ENCODE peak calls at places on chromosomes 13 and 19, in five cellular contexts. N, K, D, I and W are unnamed samples.

GRCh38 chr13:37164635-37165034 is 59.2 kb upstream of the CSNK1A1L start:
- DNase-seq in K (peak; percentile 21), N (no peak), I (no peak), D (no peak), W (no peak)

GRCh38 chr13:76991432-76991795 is 467 bp upstream of the CLN5 start:
- DNase-seq in N (peak; percentile 63), D (peak; percentile 42), I (peak; percentile 32), K (no peak), W (peak; percentile 34)

GRCh38 chr19:10388957-10389356 is 8.6 kb upstream of the TYK2 start:
- DNase-seq in K (peak; percentile 93), I (peak; percentile 92), D (peak; percentile 93), N (peak; percentile 90), W (peak; percentile 89)

GRCh38 chr19:16319466-16319865 is 5.2 kb upstream of the KLF2 start:
- DNase-seq in I (no peak), N (peak; percentile 39), K (no peak), D (no peak), W (no peak)

GRCh38 chr13:59641758-59642157 is 522.0 kb downstream of the DIAPH3 start:
- DNase-seq in I (no peak), D (no peak), N (no peak), K (no peak), W (no peak)

GRCh38 chr13:21668665-21669599 is 1.9 kb upstream of the FGF9 start:
- DNase-seq in I (peak; percentile 62), N (no peak), K (peak; percentile 69), D (no peak), W (peak; percentile 9)

GRCh38 chr19:2415973-2416319 is 11.4 kb downstream of the TIMM13 start:
- DNase-seq in D (no peak), K (no peak), N (no peak), I (no peak), W (no peak)

GRCh38 chr19:46602392-46603194 is 1.5 kb downstream of the CALM3 start:
- DNase-seq in I (peak; percentile 40), N (peak; percentile 16), K (peak; percentile 28), D (no peak), W (no peak)

GRCh38 chr19:55640043-55640576 is 692 bp upstream of the ZNF580 start:
- DNase-seq in D (peak; percentile 71), I (peak; percentile 82), N (peak; percentile 76), K (peak; percentile 75), W (peak; percentile 75)

GRCh38 chr13:34469212-34469983 is 472.7 kb upstream of the NBEA start:
- DNase-seq in K (no peak), I (no peak), D (no peak), N (no peak), W (no peak)

GRCh38 chr19:34236035-34236793 is 18.1 kb upstream of the GARRE1 start:
- DNase-seq in D (no peak), K (no peak), N (no peak), I (no peak), W (no peak)

GRCh38 chr13:100443998-100444328 is 144.6 kb downstream of the GGACT start:
- DNase-seq in I (no peak), D (no peak), N (no peak), K (no peak), W (no peak)

GRCh38 chr13:34338102-34338501 is 520.2 kb downstream of the RFC3 start:
- DNase-seq in I (no peak), D (no peak), N (no peak), K (no peak), W (no peak)

GRCh38 chr13:99314640-99315176 is 7.5 kb upstream of the GPR183 start:
- DNase-seq in N (no peak), I (no peak), D (no peak), K (no peak), W (no peak)

GRCh38 chr19:3403489-3404323 is 37.3 kb downstream of the NFIC start:
- DNase-seq in N (peak; percentile 39), D (peak; percentile 91), I (peak; percentile 97), K (peak; percentile 31), W (peak; percentile 96)

GRCh38 chr13:31361673-31362072 is 161.9 kb downstream of the B3GLCT start:
- DNase-seq in N (no peak), I (no peak), D (no peak), K (no peak), W (no peak)

GRCh38 chr19:1169921-1170885 is 3.9 kb downstream of the SBNO2 start:
- DNase-seq in D (peak; percentile 56), N (peak; percentile 39), K (no peak), I (peak; percentile 95), W (no peak)

GRCh38 chr13:39959497-39959896 is 304.0 kb downstream of the COG6 start:
- DNase-seq in K (no peak), I (no peak), D (no peak), N (no peak), W (no peak)

GRCh38 chr19:373391-374182 is 29.0 kb upstream of the MIER2 start:
- DNase-seq in I (no peak), K (no peak), N (no peak), D (no peak), W (no peak)

GRCh38 chr13:73876323-73876722 is 257.9 kb downstream of the KLF12 start:
- DNase-seq in I (no peak), D (no peak), N (no peak), K (no peak), W (no peak)

GRCh38 chr13:73870970-73871935 is 263.0 kb downstream of the KLF12 start:
- DNase-seq in N (no peak), I (peak; percentile 13), K (peak; percentile 59), D (no peak), W (no peak)

GRCh38 chr13:73872397-73872796 is 261.8 kb downstream of the KLF12 start:
- DNase-seq in K (no peak), D (no peak), N (no peak), I (no peak), W (no peak)

GRCh38 chr13:73877399-73877798 is 256.8 kb downstream of the KLF12 start:
- DNase-seq in D (no peak), K (no peak), I (no peak), N (no peak), W (no peak)

DNA sequence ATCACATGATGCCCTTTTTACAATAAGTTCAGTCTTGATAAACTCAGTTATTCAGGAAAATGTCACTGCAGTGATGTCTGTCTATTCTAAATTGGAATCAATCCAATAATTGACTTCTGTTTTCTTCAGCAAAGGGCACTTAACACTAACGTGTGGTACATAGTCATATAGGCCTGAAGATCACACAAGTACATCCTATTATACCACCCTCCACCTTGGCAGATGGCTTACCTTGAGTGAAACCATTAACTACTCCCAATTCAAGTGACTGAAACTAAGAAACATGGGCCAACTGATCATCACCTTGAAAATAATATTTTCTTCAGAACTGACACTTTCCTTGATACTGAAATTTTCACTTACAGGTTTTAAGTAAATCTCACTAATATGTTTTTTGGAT is 259.7 kb downstream of the KLF12 start:
- DNase-seq in I (no peak), N (no peak), K (no peak), D (no peak), W (no peak)
- H3K4me1 ChIP-seq in I (no peaks in the 10 kb centered on the region), N (no peaks in the 10 kb centered on the region), K (peaks cover 11% of the 10 kb centered on the region), D (no peaks in the 10 kb centered on the region), W (no peaks in the 10 kb centered on the region)

GRCh38 chr19:40280608-40281221 is 4.4 kb downstream of the AKT2 start:
- DNase-seq in N (no peak), K (peak; percentile 51), D (peak; percentile 70), I (peak; percentile 45), W (peak; percentile 73)
- H3K4me1 ChIP-seq in N (peaks cover 25% of the 10 kb centered on the region), K (peaks cover 17% of the 10 kb centered on the region), D (peaks cover 88% of the 10 kb centered on the region), I (peaks cover 39% of the 10 kb centered on the region), W (peaks cover 68% of the 10 kb centered on the region)

GRCh38 chr19:39411006-39411831 is 1.2 kb upstream of the PLEKHG2 start:
- DNase-seq in I (peak; percentile 55), K (no peak), N (peak; percentile 50), D (peak; percentile 86), W (peak; percentile 37)
- H3K4me1 ChIP-seq in I (peaks cover 8% of the 10 kb centered on the region), K (peaks cover 42% of the 10 kb centered on the region), N (peaks cover 14% of the 10 kb centered on the region), D (peaks cover 56% of the 10 kb centered on the region), W (peaks cover 41% of the 10 kb centered on the region)

GRCh38 chr13:28743045-28743444 is 24.3 kb upstream of the SLC46A3 start:
- DNase-seq in I (no peak), N (no peak), K (no peak), D (no peak), W (no peak)

GRCh38 chr13:28746289-28746612 is 27.5 kb upstream of the SLC46A3 start:
- DNase-seq in I (no peak), K (no peak), D (no peak), N (no peak), W (no peak)

GRCh38 chr13:28744656-28745055 is 25.9 kb upstream of the SLC46A3 start:
- DNase-seq in D (no peak), N (no peak), K (no peak), I (peak; percentile 14), W (no peak)

GRCh38 chr13:28743499-28744083 is 24.8 kb upstream of the SLC46A3 start:
- DNase-seq in I (no peak), N (no peak), D (no peak), K (no peak), W (no peak)

GRCh38 chr13:28744091-28744536 is 25.3 kb upstream of the SLC46A3 start:
- DNase-seq in N (no peak), K (peak; percentile 44), D (no peak), I (peak; percentile 40), W (no peak)
- H3K4me1 ChIP-seq in N (no peaks in the 10 kb centered on the region), K (peaks cover 21% of the 10 kb centered on the region), D (no peaks in the 10 kb centered on the region), I (no peaks in the 10 kb centered on the region), W (no peaks in the 10 kb centered on the region)

DNA sequence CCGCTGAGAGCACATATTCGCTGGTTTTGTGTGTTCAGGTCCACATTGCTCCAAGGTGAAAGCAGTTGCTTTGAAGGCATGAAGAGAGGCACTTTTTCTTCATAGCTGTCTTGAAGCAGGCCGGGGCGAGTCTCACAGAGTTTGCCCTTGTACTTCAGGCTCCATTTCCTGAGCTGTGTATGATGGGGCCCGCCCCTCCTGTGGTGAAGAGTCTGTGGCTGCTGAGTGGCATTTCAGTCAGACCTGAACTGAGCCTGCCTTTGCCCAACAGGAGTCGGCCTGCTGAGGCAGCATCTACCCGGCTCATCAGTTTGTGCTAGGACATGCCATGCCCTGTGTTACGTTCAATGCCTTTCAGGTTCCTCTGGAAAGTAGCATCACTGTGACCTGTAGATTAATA is 44.4 kb upstream of the C1QTNF9 start:
- DNase-seq in N (peak; percentile 77), D (no peak), K (no peak), I (peak; percentile 21), W (peak; percentile 51)
- H3K4me1 ChIP-seq in N (no peaks in the 10 kb centered on the region), D (peaks cover 34% of the 10 kb centered on the region), K (no peaks in the 10 kb centered on the region), I (peaks cover 36% of the 10 kb centered on the region), W (peaks cover 7% of the 10 kb centered on the region)

GRCh38 chr19:41426952-41427646 is at the start of gene B3GNT8:
- DNase-seq in I (peak; percentile 87), D (peak; percentile 86), K (peak; percentile 92), N (peak; percentile 31), W (peak; percentile 89)

GRCh38 chr19:41426116-41426841 is 895 bp downstream of the B3GNT8 start:
- DNase-seq in N (no peak), K (no peak), D (no peak), I (peak; percentile 23), W (no peak)

GRCh38 chr19:41427647-41428480 is 690 bp upstream of the B3GNT8 start:
- DNase-seq in N (peak; percentile 20), K (peak; percentile 63), D (no peak), I (peak; percentile 68), W (peak; percentile 57)

GRCh38 chr19:41430907-41431306 is 3.7 kb upstream of the B3GNT8 start:
- DNase-seq in I (no peak), D (no peak), N (no peak), K (no peak), W (no peak)

DNA sequence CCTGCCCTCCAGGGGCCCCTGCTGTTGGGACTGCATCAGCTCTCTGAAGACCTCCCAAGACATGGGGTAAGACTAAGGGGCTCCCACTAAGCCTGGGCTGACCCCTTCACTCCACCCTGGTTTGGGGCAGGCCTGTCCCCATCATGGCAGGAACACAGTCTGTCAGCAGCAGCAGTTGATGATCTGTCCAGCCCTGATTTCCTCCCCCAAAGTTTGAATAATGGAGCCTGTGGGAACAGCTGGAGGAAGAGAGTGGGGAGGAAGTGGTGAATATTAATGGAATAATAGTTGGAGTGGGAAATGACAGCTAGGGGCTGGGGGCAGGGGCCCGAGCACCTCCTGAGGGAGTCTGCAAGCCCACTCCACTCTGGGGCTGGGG is 1.3 kb upstream of the B3GNT8 start:
- DNase-seq in D (no peak), N (no peak), K (no peak), I (no peak), W (no peak)
- H3K4me1 ChIP-seq in D (peaks cover 50% of the 10 kb centered on the region), N (peaks cover 7% of the 10 kb centered on the region), K (peaks cover 12% of the 10 kb centered on the region), I (peaks cover 15% of the 10 kb centered on the region), W (peaks cover 17% of the 10 kb centered on the region)